ENCODE peak calls at places on chromosome 10, in nine cellular contexts. One of them, this sample, is unnamed. For H3K4me1, the result is how much of the 10 kb centered on the place peaks cover.

GRCh38 chr10:126521354-126521753 is 133.1 kb upstream of the ADAM12 start:
- DNase-seq in heart left ventricle: no peak
- DNase-seq in neuronal stem cell: no peak
- DNase-seq in transverse colon: no peak
- DNase-seq in RWPE2: no peak
- DNase-seq in neural progenitor cell: no peak
- DNase-seq in astrocyte: peak
- DNase-seq in naive thymus-derived CD4-positive, alpha-beta T cell: no peak
- DNase-seq in endothelial cell of umbilical vein: no peak
- DNase-seq in this sample: no peak

GRCh38 chr10:30817541-30817940 is 188.0 kb upstream of the LYZL2 start:
- DNase-seq in RWPE2: no peak
- DNase-seq in neural progenitor cell: no peak
- DNase-seq in neuronal stem cell: no peak
- DNase-seq in astrocyte: no peak
- DNase-seq in naive thymus-derived CD4-positive, alpha-beta T cell: no peak
- DNase-seq in endothelial cell of umbilical vein: no peak
- DNase-seq in heart left ventricle: no peak
- DNase-seq in transverse colon: no peak
- DNase-seq in this sample: no peak

GRCh38 chr10:48470893-48471805 is 133.7 kb downstream of the ARHGAP22 start:
- DNase-seq in neural progenitor cell: no peak
- DNase-seq in astrocyte: peak
- DNase-seq in neuronal stem cell: no peak
- DNase-seq in endothelial cell of umbilical vein: peak
- DNase-seq in transverse colon: no peak
- DNase-seq in heart left ventricle: no peak
- DNase-seq in RWPE2: peak
- DNase-seq in naive thymus-derived CD4-positive, alpha-beta T cell: no peak
- DNase-seq in this sample: no peak

GRCh38 chr10:122044713-122045112 is 55.8 kb downstream of the TACC2 start:
- DNase-seq in transverse colon: peak
- DNase-seq in neuronal stem cell: no peak
- DNase-seq in heart left ventricle: peak
- DNase-seq in naive thymus-derived CD4-positive, alpha-beta T cell: no peak
- DNase-seq in RWPE2: no peak
- DNase-seq in endothelial cell of umbilical vein: no peak
- DNase-seq in neural progenitor cell: peak
- DNase-seq in astrocyte: peak
- DNase-seq in this sample: no peak

GRCh38 chr10:59891919-59892318 is 14.4 kb downstream of the CCDC6 start:
- DNase-seq in naive thymus-derived CD4-positive, alpha-beta T cell: no peak
- DNase-seq in neuronal stem cell: no peak
- DNase-seq in transverse colon: no peak
- DNase-seq in neural progenitor cell: no peak
- DNase-seq in RWPE2: no peak
- DNase-seq in heart left ventricle: no peak
- DNase-seq in astrocyte: no peak
- DNase-seq in endothelial cell of umbilical vein: no peak
- DNase-seq in this sample: no peak

GRCh38 chr10:103658049-103658577 is 164.6 kb downstream of the NEURL1 start:
- DNase-seq in RWPE2: no peak
- DNase-seq in astrocyte: no peak
- DNase-seq in neuronal stem cell: no peak
- DNase-seq in endothelial cell of umbilical vein: no peak
- DNase-seq in heart left ventricle: no peak
- DNase-seq in neural progenitor cell: no peak
- DNase-seq in naive thymus-derived CD4-positive, alpha-beta T cell: no peak
- DNase-seq in transverse colon: no peak
- DNase-seq in this sample: no peak

GRCh38 chr10:92691042-92691590 is 1.4 kb downstream of the HHEX start:
- DNase-seq in neural progenitor cell: peak
- DNase-seq in transverse colon: no peak
- DNase-seq in astrocyte: no peak
- DNase-seq in RWPE2: no peak
- DNase-seq in heart left ventricle: peak
- DNase-seq in neuronal stem cell: no peak
- DNase-seq in naive thymus-derived CD4-positive, alpha-beta T cell: no peak
- DNase-seq in endothelial cell of umbilical vein: no peak
- DNase-seq in this sample: no peak

GRCh38 chr10:113882240-113882639 is 27.8 kb downstream of the NHLRC2 start:
- DNase-seq in astrocyte: no peak
- DNase-seq in neuronal stem cell: no peak
- DNase-seq in transverse colon: no peak
- DNase-seq in RWPE2: no peak
- DNase-seq in neural progenitor cell: no peak
- DNase-seq in heart left ventricle: no peak
- DNase-seq in naive thymus-derived CD4-positive, alpha-beta T cell: no peak
- DNase-seq in endothelial cell of umbilical vein: no peak
- DNase-seq in this sample: no peak

GRCh38 chr10:124996127-124996853 is 54.4 kb downstream of the ZRANB1 start:
- DNase-seq in naive thymus-derived CD4-positive, alpha-beta T cell: no peak
- DNase-seq in endothelial cell of umbilical vein: no peak
- DNase-seq in RWPE2: no peak
- DNase-seq in neuronal stem cell: no peak
- DNase-seq in neural progenitor cell: no peak
- DNase-seq in astrocyte: no peak
- DNase-seq in transverse colon: no peak
- DNase-seq in heart left ventricle: no peak
- DNase-seq in this sample: no peak

GRCh38 chr10:126491476-126491875 is 103.2 kb upstream of the ADAM12 start:
- DNase-seq in heart left ventricle: no peak
- DNase-seq in neural progenitor cell: no peak
- DNase-seq in endothelial cell of umbilical vein: no peak
- DNase-seq in neuronal stem cell: no peak
- DNase-seq in astrocyte: no peak
- DNase-seq in naive thymus-derived CD4-positive, alpha-beta T cell: no peak
- DNase-seq in RWPE2: no peak
- DNase-seq in transverse colon: no peak
- DNase-seq in this sample: no peak

GRCh38 chr10:125662616-125663015 is 20.3 kb downstream of the TEX36 start:
- DNase-seq in neuronal stem cell: no peak
- DNase-seq in naive thymus-derived CD4-positive, alpha-beta T cell: no peak
- DNase-seq in astrocyte: peak
- DNase-seq in transverse colon: no peak
- DNase-seq in endothelial cell of umbilical vein: no peak
- DNase-seq in neural progenitor cell: no peak
- DNase-seq in heart left ventricle: no peak
- DNase-seq in RWPE2: no peak
- DNase-seq in this sample: no peak

GRCh38 chr10:43809211-43809930 is 160.7 kb upstream of the ZNF32 start:
- DNase-seq in endothelial cell of umbilical vein: peak
- DNase-seq in neural progenitor cell: no peak
- DNase-seq in heart left ventricle: no peak
- DNase-seq in transverse colon: no peak
- DNase-seq in naive thymus-derived CD4-positive, alpha-beta T cell: no peak
- DNase-seq in RWPE2: no peak
- DNase-seq in neuronal stem cell: no peak
- DNase-seq in astrocyte: peak
- DNase-seq in this sample: no peak

GRCh38 chr10:132301371-132302330 is 6.1 kb downstream of the STK32C start:
- DNase-seq in transverse colon: no peak
- DNase-seq in heart left ventricle: no peak
- DNase-seq in endothelial cell of umbilical vein: no peak
- DNase-seq in neural progenitor cell: no peak
- DNase-seq in neuronal stem cell: no peak
- DNase-seq in naive thymus-derived CD4-positive, alpha-beta T cell: no peak
- DNase-seq in astrocyte: no peak
- DNase-seq in RWPE2: no peak
- DNase-seq in this sample: no peak

GRCh38 chr10:97851341-97852001 is 1.8 kb downstream of the GOLGA7B start:
- DNase-seq in astrocyte: no peak
- DNase-seq in heart left ventricle: no peak
- DNase-seq in neural progenitor cell: no peak
- DNase-seq in neuronal stem cell: no peak
- DNase-seq in endothelial cell of umbilical vein: no peak
- DNase-seq in naive thymus-derived CD4-positive, alpha-beta T cell: no peak
- DNase-seq in transverse colon: no peak
- DNase-seq in RWPE2: no peak
- DNase-seq in this sample: no peak

GRCh38 chr10:97852277-97852676 is 2.6 kb downstream of the GOLGA7B start:
- DNase-seq in naive thymus-derived CD4-positive, alpha-beta T cell: no peak
- DNase-seq in astrocyte: no peak
- DNase-seq in neuronal stem cell: no peak
- DNase-seq in transverse colon: no peak
- DNase-seq in neural progenitor cell: no peak
- DNase-seq in RWPE2: no peak
- DNase-seq in endothelial cell of umbilical vein: no peak
- DNase-seq in heart left ventricle: no peak
- DNase-seq in this sample: no peak

GRCh38 chr10:97849101-97849490 is 547 bp upstream of the GOLGA7B start:
- DNase-seq in astrocyte: no peak
- DNase-seq in naive thymus-derived CD4-positive, alpha-beta T cell: peak
- DNase-seq in heart left ventricle: no peak
- DNase-seq in endothelial cell of umbilical vein: no peak
- DNase-seq in transverse colon: peak
- DNase-seq in neural progenitor cell: no peak
- DNase-seq in neuronal stem cell: no peak
- DNase-seq in RWPE2: no peak
- DNase-seq in this sample: no peak

GRCh38 chr10:97849491-97850402 is at the start of gene GOLGA7B:
- DNase-seq in RWPE2: no peak
- DNase-seq in neuronal stem cell: peak
- DNase-seq in astrocyte: no peak
- DNase-seq in neural progenitor cell: peak
- DNase-seq in transverse colon: peak
- DNase-seq in naive thymus-derived CD4-positive, alpha-beta T cell: peak
- DNase-seq in heart left ventricle: no peak
- DNase-seq in endothelial cell of umbilical vein: peak
- DNase-seq in this sample: no peak

DNA sequence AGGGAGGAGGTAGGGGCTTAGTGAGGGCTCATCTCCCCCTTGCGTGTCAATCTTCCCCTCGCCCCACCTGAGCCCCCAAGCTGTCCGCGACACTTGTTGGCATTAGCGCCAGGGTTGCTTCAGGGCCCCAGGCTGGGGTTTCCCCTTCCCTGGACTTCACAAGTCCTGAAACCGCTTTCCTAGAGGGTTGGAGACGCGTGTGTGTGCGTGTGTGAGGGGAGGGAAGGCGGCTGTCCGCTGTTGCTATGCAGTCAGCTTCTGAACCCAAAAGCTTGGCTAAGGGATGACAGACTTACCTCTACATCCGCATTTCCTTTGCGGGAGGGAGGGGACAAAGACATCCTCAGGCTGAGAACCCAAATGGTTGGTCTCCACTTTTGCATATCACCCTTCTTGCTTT is 803 bp downstream of the GOLGA7B start:
- DNase-seq in astrocyte: no peak
- DNase-seq in transverse colon: no peak
- DNase-seq in neural progenitor cell: peak
- DNase-seq in neuronal stem cell: peak
- DNase-seq in naive thymus-derived CD4-positive, alpha-beta T cell: peak
- DNase-seq in RWPE2: no peak
- DNase-seq in endothelial cell of umbilical vein: no peak
- DNase-seq in heart left ventricle: no peak
- DNase-seq in this sample: no peak
- H3K27ac ChIP-seq in astrocyte: no peak
- H3K27ac ChIP-seq in transverse colon: no peak
- H3K27ac ChIP-seq in neural progenitor cell: no peak
- H3K27ac ChIP-seq in neuronal stem cell: no peak
- H3K27ac ChIP-seq in naive thymus-derived CD4-positive, alpha-beta T cell: peak
- H3K27ac ChIP-seq in RWPE2: no peak
- H3K27ac ChIP-seq in endothelial cell of umbilical vein: no peak
- H3K27ac ChIP-seq in heart left ventricle: no peak
- H3K27ac ChIP-seq in this sample: no peak

GRCh38 chr10:68332259-68333057 is at the start of gene PBLD:
- DNase-seq in heart left ventricle: peak
- DNase-seq in astrocyte: peak
- DNase-seq in RWPE2: peak
- DNase-seq in neuronal stem cell: peak
- DNase-seq in endothelial cell of umbilical vein: peak
- DNase-seq in neural progenitor cell: peak
- DNase-seq in naive thymus-derived CD4-positive, alpha-beta T cell: peak
- DNase-seq in transverse colon: peak
- DNase-seq in this sample: peak
- H3K4me1 ChIP-seq in heart left ventricle: half or more
- H3K4me1 ChIP-seq in astrocyte: under half
- H3K4me1 ChIP-seq in RWPE2: under half
- H3K4me1 ChIP-seq in neuronal stem cell: under half
- H3K4me1 ChIP-seq in endothelial cell of umbilical vein: under half
- H3K4me1 ChIP-seq in neural progenitor cell: half or more
- H3K4me1 ChIP-seq in naive thymus-derived CD4-positive, alpha-beta T cell: under half
- H3K4me1 ChIP-seq in transverse colon: under half
- H3K4me1 ChIP-seq in this sample: under half

DNA sequence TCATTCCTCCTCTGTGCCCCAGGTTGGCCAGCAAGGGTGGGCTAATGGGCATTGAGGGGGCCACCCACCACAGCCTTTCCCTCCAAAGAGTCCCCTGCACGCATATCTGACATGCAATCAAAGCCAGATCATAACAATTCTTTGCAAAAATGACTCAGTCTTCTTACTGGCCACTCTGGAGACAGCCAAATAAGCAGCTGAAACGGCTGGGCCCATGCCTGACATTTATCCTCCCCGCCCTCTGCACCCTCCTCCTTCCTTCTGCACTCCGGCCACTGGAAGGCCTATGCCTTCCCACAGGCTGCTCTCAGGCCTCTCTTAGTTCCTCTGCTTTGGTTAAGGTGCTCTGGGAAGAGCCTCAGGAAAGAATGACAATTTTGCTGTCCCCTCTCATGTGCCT is 29.2 kb upstream of the NPFFR1 start:
- DNase-seq in naive thymus-derived CD4-positive, alpha-beta T cell: no peak
- DNase-seq in neuronal stem cell: no peak
- DNase-seq in transverse colon: no peak
- DNase-seq in RWPE2: no peak
- DNase-seq in endothelial cell of umbilical vein: no peak
- DNase-seq in heart left ventricle: no peak
- DNase-seq in neural progenitor cell: no peak
- DNase-seq in astrocyte: no peak
- DNase-seq in this sample: no peak
- H3K27ac ChIP-seq in naive thymus-derived CD4-positive, alpha-beta T cell: no peak
- H3K27ac ChIP-seq in neuronal stem cell: no peak
- H3K27ac ChIP-seq in transverse colon: no peak
- H3K27ac ChIP-seq in RWPE2: no peak
- H3K27ac ChIP-seq in endothelial cell of umbilical vein: no peak
- H3K27ac ChIP-seq in heart left ventricle: no peak
- H3K27ac ChIP-seq in neural progenitor cell: no peak
- H3K27ac ChIP-seq in astrocyte: no peak
- H3K27ac ChIP-seq in this sample: no peak

GRCh38 chr10:8787649-8788048 is 733.2 kb downstream of the GATA3 start:
- DNase-seq in heart left ventricle: no peak
- DNase-seq in endothelial cell of umbilical vein: no peak
- DNase-seq in transverse colon: no peak
- DNase-seq in neuronal stem cell: no peak
- DNase-seq in astrocyte: no peak
- DNase-seq in RWPE2: no peak
- DNase-seq in naive thymus-derived CD4-positive, alpha-beta T cell: no peak
- DNase-seq in neural progenitor cell: no peak
- DNase-seq in this sample: no peak

GRCh38 chr10:8794860-8795259 is 740.4 kb downstream of the GATA3 start:
- DNase-seq in neural progenitor cell: no peak
- DNase-seq in endothelial cell of umbilical vein: no peak
- DNase-seq in naive thymus-derived CD4-positive, alpha-beta T cell: no peak
- DNase-seq in RWPE2: no peak
- DNase-seq in transverse colon: no peak
- DNase-seq in astrocyte: no peak
- DNase-seq in neuronal stem cell: no peak
- DNase-seq in heart left ventricle: no peak
- DNase-seq in this sample: no peak

DNA sequence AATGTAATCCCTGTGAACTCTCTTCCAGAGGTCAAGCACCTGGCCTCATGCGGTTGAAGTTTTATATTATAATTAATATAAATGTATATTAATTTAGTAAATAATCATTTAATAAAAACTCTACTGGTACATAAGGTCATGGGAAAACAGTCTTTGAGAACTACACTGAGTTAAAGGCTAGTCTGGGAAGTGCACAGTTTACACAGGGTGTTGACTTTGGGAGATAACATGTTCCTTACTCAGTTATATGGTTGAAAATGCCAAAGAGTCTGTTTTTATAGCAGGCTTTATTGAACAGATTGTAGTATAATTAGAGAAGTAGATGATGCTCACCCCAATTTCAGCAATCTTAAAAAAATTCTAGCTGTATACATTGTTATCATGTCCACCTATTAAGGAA is 735.9 kb downstream of the GATA3 start:
- DNase-seq in endothelial cell of umbilical vein: peak
- DNase-seq in neuronal stem cell: no peak
- DNase-seq in neural progenitor cell: no peak
- DNase-seq in astrocyte: no peak
- DNase-seq in transverse colon: no peak
- DNase-seq in RWPE2: no peak
- DNase-seq in naive thymus-derived CD4-positive, alpha-beta T cell: no peak
- DNase-seq in heart left ventricle: no peak
- DNase-seq in this sample: no peak
- H3K4me1 ChIP-seq in endothelial cell of umbilical vein: under half
- H3K4me1 ChIP-seq in neuronal stem cell: under half
- H3K4me1 ChIP-seq in neural progenitor cell: under half
- H3K4me1 ChIP-seq in astrocyte: under half
- H3K4me1 ChIP-seq in transverse colon: under half
- H3K4me1 ChIP-seq in RWPE2: under half
- H3K4me1 ChIP-seq in naive thymus-derived CD4-positive, alpha-beta T cell: under half
- H3K4me1 ChIP-seq in heart left ventricle: under half
- H3K4me1 ChIP-seq in this sample: under half